ENCODE peak calls at places on chromosome 19, in five cellular contexts. Y is cardiac muscle cell, M is AG09319, K is neural progenitor cell, S is left lung. B is an unnamed sample.

GRCh38 chr19:54190942-54191670 is at the start of gene TSEN34:
- DNase-seq in Y (peak), M (peak), K (peak), S (peak), B (peak)

GRCh38 chr19:17655751-17656480 is 32.2 kb downstream of the UNC13A start:
- DNase-seq in Y (no peak), M (no peak), K (no peak), S (no peak), B (no peak)

GRCh38 chr19:32010071-32010470 is 335.3 kb upstream of the ZNF507 start:
- DNase-seq in Y (no peak), M (no peak), K (no peak), S (no peak), B (no peak)

GRCh38 chr19:2391118-2391725 is 31.2 kb downstream of the TMPRSS9 start:
- DNase-seq in Y (peak), M (peak), K (peak), S (no peak), B (peak)

GRCh38 chr19:31499826-31500539 is 150.7 kb upstream of the TSHZ3 start:
- DNase-seq in Y (no peak), M (no peak), K (no peak), S (no peak), B (no peak)

GRCh38 chr19:53131732-53132131 is 978 bp downstream of the ZNF415 start:
- DNase-seq in Y (no peak), M (no peak), K (peak), S (no peak), B (no peak)

GRCh38 chr19:53908933-53909415 is at the start of gene CACNG7:
- DNase-seq in Y (peak), M (no peak), K (peak), S (no peak), B (no peak)

GRCh38 chr19:54029930-54030490 is 33.7 kb downstream of the VSTM1 start:
- DNase-seq in Y (peak), M (peak), K (peak), S (peak), B (peak)

GRCh38 chr19:34575206-34575605 is 93.6 kb downstream of the WTIP start:
- DNase-seq in Y (no peak), M (no peak), K (no peak), S (no peak), B (no peak)

GRCh38 chr19:53388168-53388567 is 6.8 kb upstream of the ZNF765 start:
- DNase-seq in Y (no peak), M (no peak), K (no peak), S (no peak), B (no peak)

GRCh38 chr19:42193706-42194105 is 23.8 kb downstream of the DEDD2 start:
- DNase-seq in Y (peak), M (no peak), K (no peak), S (no peak), B (no peak)

GRCh38 chr19:43078311-43078710 is 4.2 kb downstream of the PSG2 start:
- DNase-seq in Y (peak), M (no peak), K (no peak), S (no peak), B (peak)

GRCh38 chr19:39765091-39766076 is 13.3 kb upstream of the LEUTX start:
- DNase-seq in Y (peak), M (no peak), K (peak), S (no peak), B (peak)

GRCh38 chr19:6450166-6450565 is 9.4 kb downstream of the SLC25A23 start:
- DNase-seq in Y (no peak), M (no peak), K (no peak), S (no peak), B (no peak)

GRCh38 chr19:43224855-43225253 is 19.4 kb upstream of the PSG4 start:
- DNase-seq in Y (no peak), M (no peak), K (no peak), S (no peak), B (no peak)

GRCh38 chr19:14248578-14249011 is 42.6 kb upstream of the ADGRL1 start:
- DNase-seq in Y (peak), M (peak), K (peak), S (peak), B (no peak)

GRCh38 chr19:36213793-36214387 is 575 bp downstream of the ZNF565 start:
- DNase-seq in Y (no peak), M (no peak), K (no peak), S (no peak), B (peak)

GRCh38 chr19:12782174-12782423 is 6.7 kb upstream of the HOOK2 start:
- DNase-seq in Y (no peak), M (no peak), K (no peak), S (no peak), B (no peak)

GRCh38 chr19:4556574-4557185 is 2.8 kb downstream of the SEMA6B start:
- DNase-seq in Y (peak), M (no peak), K (peak), S (no peak), B (no peak)

GRCh38 chr19:41546386-41546789 is 29.6 kb upstream of the CEACAM21 start:
- DNase-seq in Y (no peak), M (no peak), K (no peak), S (no peak), B (no peak)

GRCh38 chr19:33551676-33552075 is 30.1 kb upstream of the PEPD start:
- DNase-seq in Y (no peak), M (no peak), K (no peak), S (no peak), B (no peak)

GRCh38 chr19:38691938-38692457 is 44.5 kb downstream of the ACTN4 start:
- DNase-seq in Y (peak), M (peak), K (no peak), S (peak), B (peak)

GRCh38 chr19:34475026-34475974 is 6.3 kb upstream of the WTIP start:
- DNase-seq in Y (peak), M (no peak), K (no peak), S (no peak), B (peak)

GRCh38 chr19:52946322-52947310 is 16.1 kb downstream of the ZNF816 start:
- DNase-seq in Y (peak), M (no peak), K (peak), S (no peak), B (no peak)

GRCh38 chr19:17830567-17831418 is 9.5 kb upstream of the INSL3 start:
- DNase-seq in Y (peak), M (no peak), K (peak), S (peak), B (peak)

GRCh38 chr19:2306971-2307370 is 983 bp downstream of the LINGO3 start:
- DNase-seq in Y (no peak), M (no peak), K (no peak), S (no peak), B (no peak)

GRCh38 chr19:872266-872951 is 12.9 kb downstream of the CFD start:
- DNase-seq in Y (peak), M (no peak), K (peak), S (no peak), B (peak)

GRCh38 chr19:29841559-29842367 is 30.0 kb downstream of the CCNE1 start:
- DNase-seq in Y (peak), M (no peak), K (peak), S (no peak), B (peak)

GRCh38 chr19:30799854-30800755 is 427.9 kb downstream of the ZNF536 start:
- DNase-seq in Y (peak), M (no peak), K (peak), S (peak), B (no peak)

GRCh38 chr19:52991484-52991883 is 22.2 kb upstream of the ERVV-1 start:
- DNase-seq in Y (peak), M (peak), K (no peak), S (no peak), B (peak)

GRCh38 chr19:7699422-7700127 is 2.4 kb downstream of the FCER2 start:
- DNase-seq in Y (no peak), M (no peak), K (no peak), S (no peak), B (no peak)

GRCh38 chr19:30167206-30167903 is 204.8 kb upstream of the ZNF536 start:
- DNase-seq in Y (no peak), M (no peak), K (no peak), S (no peak), B (no peak)

GRCh38 chr19:17467471-17468301 is 2.6 kb upstream of the SLC27A1 start:
- DNase-seq in Y (no peak), M (no peak), K (no peak), S (no peak), B (no peak)

GRCh38 chr19:49574206-49574755 is 6.1 kb downstream of the NOSIP start:
- DNase-seq in Y (no peak), M (no peak), K (no peak), S (no peak), B (no peak)

GRCh38 chr19:49573451-49573850 is 6.9 kb downstream of the NOSIP start:
- DNase-seq in Y (no peak), M (no peak), K (no peak), S (no peak), B (no peak)

GRCh38 chr19:49570138-49570856 is 10.1 kb downstream of the NOSIP start:
- DNase-seq in Y (peak), M (peak), K (peak), S (no peak), B (peak)

GRCh38 chr19:49573009-49573408 is 7.3 kb downstream of the NOSIP start:
- DNase-seq in Y (no peak), M (no peak), K (no peak), S (no peak), B (no peak)

GRCh38 chr19:49570997-49571676 is 9.2 kb downstream of the NOSIP start:
- DNase-seq in Y (no peak), M (no peak), K (peak), S (no peak), B (no peak)
- TF ChIP-seq CTCF in Y (no peak), M (no peak), K (peak), S (no peak), B (no peak)

GRCh38 chr19:58218899-58219298 is 9.8 kb upstream of the ZNF544 start:
- DNase-seq in Y (peak), M (no peak), K (peak), S (no peak), B (no peak)
- TF ChIP-seq CTCF in Y (peak), M (no peak), K (peak), S (peak), B (peak)

GRCh38 chr19:11096210-11096841 is 7.1 kb downstream of the LDLR start:
- DNase-seq in Y (peak), M (peak), K (no peak), S (peak), B (peak)
- TF ChIP-seq CTCF in Y (no peak), M (no peak), K (no peak), S (no peak), B (no peak)

DNA sequence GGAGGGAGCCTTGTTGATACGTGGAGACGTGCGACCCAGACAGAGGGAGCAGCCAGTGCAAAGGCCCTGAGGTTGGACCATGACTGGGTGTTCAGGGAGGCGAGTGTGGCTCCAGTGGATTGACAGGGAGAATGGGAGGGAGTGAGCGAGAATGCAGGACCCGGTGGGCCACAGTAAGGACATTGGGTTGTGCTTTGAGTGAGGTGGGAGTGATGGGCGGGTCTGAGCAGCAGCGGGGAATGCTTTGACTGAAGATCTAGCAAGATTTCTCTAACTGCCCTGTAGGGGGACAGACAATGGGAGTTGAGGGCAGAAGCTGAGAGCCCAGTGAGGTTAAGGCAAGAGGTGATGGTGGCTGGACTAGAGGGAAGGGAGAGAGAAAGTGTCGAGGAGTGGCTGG is 7.7 kb upstream of the NANOS2 start:
- DNase-seq in Y (no peak), M (no peak), K (peak), S (no peak), B (no peak)
- TF ChIP-seq CTCF in Y (peak), M (no peak), K (peak), S (no peak), B (peak)

GRCh38 chr19:9640956-9641355 is 19.9 kb upstream of the ZNF561 start:
- DNase-seq in Y (no peak), M (no peak), K (no peak), S (no peak), B (no peak)

GRCh38 chr19:9650345-9650744 is 24.6 kb downstream of the ZNF562 start:
- DNase-seq in Y (no peak), M (no peak), K (no peak), S (no peak), B (no peak)

GRCh38 chr19:9644472-9644871 is 23.4 kb upstream of the ZNF561 start:
- DNase-seq in Y (no peak), M (no peak), K (no peak), S (no peak), B (no peak)

GRCh38 chr19:9641810-9642209 is 20.8 kb upstream of the ZNF561 start:
- DNase-seq in Y (no peak), M (no peak), K (no peak), S (no peak), B (no peak)

GRCh38 chr19:9645466-9645865 is 24.4 kb upstream of the ZNF561 start:
- DNase-seq in Y (no peak), M (no peak), K (no peak), S (no peak), B (no peak)
- TF ChIP-seq CTCF in Y (no peak), M (no peak), K (no peak), S (no peak), B (peak)

DNA sequence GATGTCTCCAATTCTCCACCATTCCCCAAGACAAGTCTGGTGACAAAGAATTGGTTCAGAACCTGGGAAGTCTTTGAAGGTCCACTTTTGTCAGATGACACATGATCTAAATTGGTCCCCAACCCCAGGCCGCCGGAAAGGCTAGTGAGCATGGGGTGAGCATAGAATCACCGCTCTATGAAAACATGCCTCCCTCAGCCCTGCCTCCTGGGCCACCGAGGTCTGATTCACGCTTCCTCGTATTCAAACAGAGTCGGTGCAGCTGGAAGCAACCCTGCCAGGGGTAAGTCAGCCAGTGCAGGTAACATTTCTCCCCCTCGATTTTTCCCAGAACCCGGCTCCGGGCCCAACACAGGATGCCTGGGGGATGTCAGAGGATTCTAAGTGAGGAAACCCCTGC is 33.9 kb upstream of the KLF2 start:
- DNase-seq in Y (no peak), M (no peak), K (no peak), S (no peak), B (no peak)
- TF ChIP-seq CTCF in Y (no peak), M (no peak), K (no peak), S (no peak), B (no peak)

DNA sequence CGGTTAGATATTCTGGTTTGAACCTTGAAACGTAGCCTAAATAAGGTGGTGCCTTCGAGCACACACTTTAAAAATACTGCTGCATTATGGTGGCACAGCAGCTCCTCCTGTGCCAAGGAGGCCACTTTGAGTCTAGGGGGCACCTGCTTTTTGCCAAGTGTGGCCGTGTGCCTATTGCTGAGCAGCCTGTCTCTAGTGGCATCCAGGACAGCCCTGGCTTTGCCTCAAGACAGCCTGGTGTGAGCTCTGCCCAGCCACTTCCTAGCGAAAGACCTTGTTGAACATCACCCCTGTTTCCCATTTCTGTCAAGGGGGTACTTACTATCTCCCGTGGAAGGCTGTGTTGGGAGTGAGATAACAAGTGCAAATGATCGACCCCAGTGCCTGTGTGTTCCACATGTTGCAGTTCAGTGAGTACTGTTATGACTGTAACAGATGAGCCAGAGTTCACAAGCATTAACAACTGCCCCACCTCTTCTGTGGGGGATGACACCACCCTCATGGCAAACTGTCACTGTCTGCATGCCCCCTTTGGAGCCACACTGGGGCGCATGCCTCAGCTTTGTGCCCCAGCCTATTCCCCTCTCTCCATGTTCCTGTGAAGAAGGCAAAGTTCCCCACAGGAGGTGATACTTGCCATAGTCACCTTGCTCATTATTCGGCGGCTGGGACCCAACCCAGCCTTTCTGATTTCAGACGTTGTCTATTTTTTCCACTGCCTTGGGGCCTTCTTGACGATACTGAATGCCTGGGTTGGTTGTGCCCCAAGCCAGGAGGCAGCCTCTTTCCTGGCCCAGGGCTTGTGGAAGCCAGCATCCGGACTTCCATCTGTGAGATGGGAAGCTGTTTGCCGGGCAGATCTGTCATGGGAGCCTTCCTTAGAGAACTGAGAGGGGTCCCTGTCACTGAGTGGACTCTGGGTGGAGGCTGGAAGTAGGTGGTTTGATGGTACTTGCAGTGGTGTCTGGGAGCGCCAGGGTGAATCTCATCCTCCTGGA is 5.4 kb downstream of the GATAD2A start:
- DNase-seq in Y (no peak), M (no peak), K (no peak), S (no peak), B (no peak)
- TF ChIP-seq CTCF in Y (no peak), M (no peak), K (no peak), S (no peak), B (peak)

GRCh38 chr19:45528744-45529453 is 21.6 kb downstream of the VASP start:
- DNase-seq in Y (peak), M (no peak), K (peak), S (no peak), B (no peak)
- TF ChIP-seq CTCF in Y (no peak), M (no peak), K (peak), S (no peak), B (no peak)

B was measured in HFFc6.